ENCODE peak calls at places on chromosomes 16 and 17, in six cellular contexts. One of them, this sample, is unnamed. For H3K4me1, the result is how much of the 10 kb centered on the place peaks cover.

GRCh38 chr16:77951788-77952187 is 70.6 kb upstream of the CLEC3A start:
- DNase-seq in naive thymus-derived CD4-positive, alpha-beta T cell: no peak
- DNase-seq in OCI-LY7: peak
- DNase-seq in pancreas: no peak
- DNase-seq in uterus: no peak
- DNase-seq in PC-9: no peak
- DNase-seq in this sample: no peak

GRCh38 chr17:74671031-74671771 is 41.5 kb downstream of the CD300LF start:
- DNase-seq in OCI-LY7: no peak
- DNase-seq in PC-9: no peak
- DNase-seq in pancreas: peak
- DNase-seq in uterus: peak
- DNase-seq in naive thymus-derived CD4-positive, alpha-beta T cell: peak
- DNase-seq in this sample: peak

GRCh38 chr17:879546-879945 is 97.4 kb downstream of the MRM3 start:
- DNase-seq in pancreas: peak
- DNase-seq in OCI-LY7: peak
- DNase-seq in PC-9: peak
- DNase-seq in naive thymus-derived CD4-positive, alpha-beta T cell: peak
- DNase-seq in uterus: peak
- DNase-seq in this sample: peak

GRCh38 chr16:87926246-87927194 is 9.8 kb downstream of the CA5A start:
- DNase-seq in pancreas: no peak
- DNase-seq in uterus: no peak
- DNase-seq in naive thymus-derived CD4-positive, alpha-beta T cell: peak
- DNase-seq in PC-9: no peak
- DNase-seq in OCI-LY7: no peak
- DNase-seq in this sample: no peak

GRCh38 chr17:77666480-77666879 is 292.0 kb upstream of the TNRC6C start:
- DNase-seq in naive thymus-derived CD4-positive, alpha-beta T cell: no peak
- DNase-seq in OCI-LY7: no peak
- DNase-seq in pancreas: no peak
- DNase-seq in uterus: no peak
- DNase-seq in PC-9: no peak
- DNase-seq in this sample: no peak

GRCh38 chr17:1630662-1631061 is 2.0 kb upstream of the SLC43A2 start:
- DNase-seq in PC-9: no peak
- DNase-seq in uterus: no peak
- DNase-seq in naive thymus-derived CD4-positive, alpha-beta T cell: no peak
- DNase-seq in pancreas: no peak
- DNase-seq in OCI-LY7: peak
- DNase-seq in this sample: no peak

GRCh38 chr16:19014456-19014855 is 30.7 kb downstream of the TMC7 start:
- DNase-seq in uterus: no peak
- DNase-seq in pancreas: no peak
- DNase-seq in naive thymus-derived CD4-positive, alpha-beta T cell: no peak
- DNase-seq in PC-9: no peak
- DNase-seq in OCI-LY7: no peak
- DNase-seq in this sample: no peak

GRCh38 chr17:65936013-65936412 is 255.9 kb downstream of the CEP112 start:
- DNase-seq in pancreas: no peak
- DNase-seq in naive thymus-derived CD4-positive, alpha-beta T cell: no peak
- DNase-seq in OCI-LY7: no peak
- DNase-seq in PC-9: no peak
- DNase-seq in uterus: no peak
- DNase-seq in this sample: no peak

GRCh38 chr16:65909310-65910050 is 457.0 kb upstream of the CDH5 start:
- DNase-seq in naive thymus-derived CD4-positive, alpha-beta T cell: no peak
- DNase-seq in pancreas: no peak
- DNase-seq in uterus: no peak
- DNase-seq in PC-9: no peak
- DNase-seq in OCI-LY7: peak
- DNase-seq in this sample: no peak

GRCh38 chr16:79163666-79164377 is 436.7 kb downstream of the MAF start:
- DNase-seq in naive thymus-derived CD4-positive, alpha-beta T cell: no peak
- DNase-seq in PC-9: no peak
- DNase-seq in OCI-LY7: no peak
- DNase-seq in uterus: no peak
- DNase-seq in pancreas: no peak
- DNase-seq in this sample: no peak

GRCh38 chr16:72362972-72363371 is 191.0 kb upstream of the PMFBP1 start:
- DNase-seq in pancreas: no peak
- DNase-seq in PC-9: no peak
- DNase-seq in OCI-LY7: no peak
- DNase-seq in naive thymus-derived CD4-positive, alpha-beta T cell: no peak
- DNase-seq in uterus: no peak
- DNase-seq in this sample: no peak

GRCh38 chr16:85164838-85165516 is 52.7 kb upstream of the CIBAR2 start:
- DNase-seq in pancreas: no peak
- DNase-seq in PC-9: no peak
- DNase-seq in naive thymus-derived CD4-positive, alpha-beta T cell: no peak
- DNase-seq in uterus: peak
- DNase-seq in OCI-LY7: no peak
- DNase-seq in this sample: peak

GRCh38 chr17:42097691-42098661 is at the start of gene ZNF385C:
- DNase-seq in PC-9: no peak
- DNase-seq in OCI-LY7: no peak
- DNase-seq in naive thymus-derived CD4-positive, alpha-beta T cell: no peak
- DNase-seq in pancreas: no peak
- DNase-seq in uterus: no peak
- DNase-seq in this sample: peak

GRCh38 chr17:70138309-70138865 is 30.9 kb upstream of the KCNJ2 start:
- DNase-seq in pancreas: no peak
- DNase-seq in naive thymus-derived CD4-positive, alpha-beta T cell: no peak
- DNase-seq in uterus: no peak
- DNase-seq in PC-9: no peak
- DNase-seq in OCI-LY7: no peak
- DNase-seq in this sample: no peak

GRCh38 chr16:86925067-86925791 is 346.9 kb downstream of the FOXL1 start:
- DNase-seq in pancreas: no peak
- DNase-seq in PC-9: no peak
- DNase-seq in uterus: no peak
- DNase-seq in OCI-LY7: no peak
- DNase-seq in naive thymus-derived CD4-positive, alpha-beta T cell: no peak
- DNase-seq in this sample: no peak

GRCh38 chr17:54980372-54980771 is 11.8 kb downstream of the STXBP4 start:
- DNase-seq in OCI-LY7: no peak
- DNase-seq in PC-9: no peak
- DNase-seq in pancreas: no peak
- DNase-seq in uterus: no peak
- DNase-seq in naive thymus-derived CD4-positive, alpha-beta T cell: no peak
- DNase-seq in this sample: no peak

GRCh38 chr17:45284176-45285140 is 22.6 kb upstream of the SPATA32 start:
- DNase-seq in naive thymus-derived CD4-positive, alpha-beta T cell: no peak
- DNase-seq in PC-9: no peak
- DNase-seq in OCI-LY7: peak
- DNase-seq in pancreas: no peak
- DNase-seq in uterus: no peak
- DNase-seq in this sample: no peak

GRCh38 chr16:23310217-23310616 is 8.1 kb downstream of the SCNN1B start:
- DNase-seq in pancreas: no peak
- DNase-seq in OCI-LY7: no peak
- DNase-seq in PC-9: no peak
- DNase-seq in uterus: no peak
- DNase-seq in naive thymus-derived CD4-positive, alpha-beta T cell: no peak
- DNase-seq in this sample: no peak

GRCh38 chr17:72865954-72866353 is 226.5 kb downstream of the SLC39A11 start:
- DNase-seq in OCI-LY7: no peak
- DNase-seq in PC-9: no peak
- DNase-seq in naive thymus-derived CD4-positive, alpha-beta T cell: no peak
- DNase-seq in pancreas: no peak
- DNase-seq in uterus: no peak
- DNase-seq in this sample: no peak

GRCh38 chr17:73042809-73043685 is 49.4 kb downstream of the SLC39A11 start:
- DNase-seq in uterus: no peak
- DNase-seq in OCI-LY7: no peak
- DNase-seq in naive thymus-derived CD4-positive, alpha-beta T cell: no peak
- DNase-seq in PC-9: no peak
- DNase-seq in pancreas: no peak
- DNase-seq in this sample: no peak

GRCh38 chr17:61294777-61295176 is 104.9 kb upstream of the TBX2 start:
- DNase-seq in pancreas: no peak
- DNase-seq in uterus: no peak
- DNase-seq in naive thymus-derived CD4-positive, alpha-beta T cell: no peak
- DNase-seq in OCI-LY7: no peak
- DNase-seq in PC-9: peak
- DNase-seq in this sample: no peak

GRCh38 chr17:2792541-2793169 is 3.6 kb upstream of the RAP1GAP2 start:
- DNase-seq in pancreas: no peak
- DNase-seq in PC-9: no peak
- DNase-seq in OCI-LY7: no peak
- DNase-seq in naive thymus-derived CD4-positive, alpha-beta T cell: no peak
- DNase-seq in uterus: no peak
- DNase-seq in this sample: no peak

GRCh38 chr17:58351710-58352017 is 337 bp downstream of the SUPT4H1 start:
- DNase-seq in OCI-LY7: no peak
- DNase-seq in PC-9: no peak
- DNase-seq in pancreas: no peak
- DNase-seq in naive thymus-derived CD4-positive, alpha-beta T cell: no peak
- DNase-seq in uterus: no peak
- DNase-seq in this sample: no peak

GRCh38 chr16:29729116-29729521 is 16.7 kb downstream of the C16orf54 start:
- DNase-seq in OCI-LY7: peak
- DNase-seq in PC-9: peak
- DNase-seq in naive thymus-derived CD4-positive, alpha-beta T cell: no peak
- DNase-seq in pancreas: no peak
- DNase-seq in uterus: no peak
- DNase-seq in this sample: peak

GRCh38 chr17:59753522-59754467 is 46.3 kb downstream of the VMP1 start:
- DNase-seq in OCI-LY7: peak
- DNase-seq in PC-9: no peak
- DNase-seq in uterus: no peak
- DNase-seq in naive thymus-derived CD4-positive, alpha-beta T cell: peak
- DNase-seq in pancreas: peak
- DNase-seq in this sample: no peak

GRCh38 chr16:69559164-69559563 is 6.6 kb upstream of the NFAT5 start:
- DNase-seq in PC-9: no peak
- DNase-seq in uterus: no peak
- DNase-seq in pancreas: no peak
- DNase-seq in OCI-LY7: no peak
- DNase-seq in naive thymus-derived CD4-positive, alpha-beta T cell: no peak
- DNase-seq in this sample: no peak

GRCh38 chr17:21283482-21284318 is 811 bp upstream of the MAP2K3 start:
- DNase-seq in uterus: peak
- DNase-seq in OCI-LY7: no peak
- DNase-seq in naive thymus-derived CD4-positive, alpha-beta T cell: no peak
- DNase-seq in pancreas: no peak
- DNase-seq in PC-9: peak
- DNase-seq in this sample: peak

GRCh38 chr17:78991906-78992532 is 12.3 kb upstream of the LGALS3BP start:
- DNase-seq in PC-9: no peak
- DNase-seq in OCI-LY7: no peak
- DNase-seq in uterus: peak
- DNase-seq in naive thymus-derived CD4-positive, alpha-beta T cell: no peak
- DNase-seq in pancreas: no peak
- DNase-seq in this sample: no peak

GRCh38 chr16:24102120-24102740 is 153.9 kb upstream of the CACNG3 start:
- DNase-seq in OCI-LY7: no peak
- DNase-seq in uterus: no peak
- DNase-seq in naive thymus-derived CD4-positive, alpha-beta T cell: no peak
- DNase-seq in pancreas: no peak
- DNase-seq in PC-9: no peak
- DNase-seq in this sample: no peak

GRCh38 chr16:80996688-80997138 is 10.0 kb downstream of the CMC2 start:
- DNase-seq in naive thymus-derived CD4-positive, alpha-beta T cell: no peak
- DNase-seq in uterus: no peak
- DNase-seq in PC-9: no peak
- DNase-seq in pancreas: no peak
- DNase-seq in OCI-LY7: no peak
- DNase-seq in this sample: no peak

GRCh38 chr16:81000873-81001272 is 5.8 kb downstream of the CMC2 start:
- DNase-seq in uterus: no peak
- DNase-seq in OCI-LY7: no peak
- DNase-seq in pancreas: no peak
- DNase-seq in naive thymus-derived CD4-positive, alpha-beta T cell: no peak
- DNase-seq in PC-9: no peak
- DNase-seq in this sample: no peak

GRCh38 chr16:81001330-81001729 is 5.4 kb downstream of the CMC2 start:
- DNase-seq in PC-9: no peak
- DNase-seq in naive thymus-derived CD4-positive, alpha-beta T cell: no peak
- DNase-seq in pancreas: no peak
- DNase-seq in uterus: no peak
- DNase-seq in OCI-LY7: no peak
- DNase-seq in this sample: no peak

GRCh38 chr16:80997139-80997798 is 9.4 kb downstream of the CMC2 start:
- DNase-seq in PC-9: no peak
- DNase-seq in OCI-LY7: peak
- DNase-seq in uterus: no peak
- DNase-seq in naive thymus-derived CD4-positive, alpha-beta T cell: peak
- DNase-seq in pancreas: no peak
- DNase-seq in this sample: no peak

GRCh38 chr16:80997964-80998620 is 8.6 kb downstream of the CMC2 start:
- DNase-seq in naive thymus-derived CD4-positive, alpha-beta T cell: no peak
- DNase-seq in uterus: no peak
- DNase-seq in PC-9: no peak
- DNase-seq in pancreas: no peak
- DNase-seq in OCI-LY7: no peak
- DNase-seq in this sample: no peak
- H3K4me3 ChIP-seq in naive thymus-derived CD4-positive, alpha-beta T cell: no peak
- H3K4me3 ChIP-seq in uterus: no peak
- H3K4me3 ChIP-seq in PC-9: no peak
- H3K4me3 ChIP-seq in pancreas: no peak
- H3K4me3 ChIP-seq in OCI-LY7: peak
- H3K4me3 ChIP-seq in this sample: no peak

DNA sequence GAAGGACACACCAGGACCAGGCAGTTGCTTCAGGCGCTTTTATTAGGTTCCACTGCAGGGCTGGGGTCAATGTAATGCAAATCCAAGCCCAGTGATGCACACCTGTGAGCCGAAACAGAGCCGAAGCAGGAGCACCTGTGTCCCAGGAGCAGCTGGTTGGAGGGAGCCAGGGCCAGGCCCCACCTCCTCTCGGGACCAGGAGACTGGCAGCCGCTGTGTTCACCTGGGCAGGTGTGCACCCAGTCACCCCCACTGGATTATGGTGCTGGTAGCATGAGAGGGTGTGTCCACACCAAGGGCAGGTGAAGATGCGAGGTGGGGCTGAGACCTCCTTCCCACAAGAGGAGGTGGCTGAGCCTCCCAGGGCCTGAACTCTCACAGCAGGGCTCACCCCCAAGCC is 4.7 kb upstream of the FAAP100 start:
- DNase-seq in pancreas: no peak
- DNase-seq in OCI-LY7: no peak
- DNase-seq in uterus: no peak
- DNase-seq in naive thymus-derived CD4-positive, alpha-beta T cell: no peak
- DNase-seq in PC-9: no peak
- DNase-seq in this sample: no peak
- H3K27ac ChIP-seq in pancreas: no peak
- H3K27ac ChIP-seq in OCI-LY7: no peak
- H3K27ac ChIP-seq in uterus: no peak
- H3K27ac ChIP-seq in naive thymus-derived CD4-positive, alpha-beta T cell: no peak
- H3K27ac ChIP-seq in PC-9: no peak
- H3K27ac ChIP-seq in this sample: no peak

GRCh38 chr17:63431618-63431938 is 14.5 kb downstream of the CYB561 start:
- DNase-seq in PC-9: no peak
- DNase-seq in OCI-LY7: no peak
- DNase-seq in uterus: no peak
- DNase-seq in naive thymus-derived CD4-positive, alpha-beta T cell: no peak
- DNase-seq in pancreas: no peak
- DNase-seq in this sample: no peak
- H3K4me1 ChIP-seq in PC-9: under half
- H3K4me1 ChIP-seq in OCI-LY7: under half
- H3K4me1 ChIP-seq in uterus: under half
- H3K4me1 ChIP-seq in naive thymus-derived CD4-positive, alpha-beta T cell: under half
- H3K4me1 ChIP-seq in pancreas: under half
- H3K4me1 ChIP-seq in this sample: under half

GRCh38 chr17:39782481-39782880 is 44.7 kb downstream of the GRB7 start:
- DNase-seq in naive thymus-derived CD4-positive, alpha-beta T cell: no peak
- DNase-seq in uterus: no peak
- DNase-seq in PC-9: peak
- DNase-seq in pancreas: no peak
- DNase-seq in OCI-LY7: no peak
- DNase-seq in this sample: no peak
- H3K4me3 ChIP-seq in naive thymus-derived CD4-positive, alpha-beta T cell: no peak
- H3K4me3 ChIP-seq in uterus: no peak
- H3K4me3 ChIP-seq in PC-9: peak
- H3K4me3 ChIP-seq in pancreas: no peak
- H3K4me3 ChIP-seq in OCI-LY7: no peak
- H3K4me3 ChIP-seq in this sample: no peak

This sample was measured in ovary.